ENCODE peak calls at places on chromosomes 2 and 18, in six cellular contexts. Z, E, P, K, X and W are unnamed samples.

GRCh38 chr18:25279133-25279532 is 72.8 kb downstream of the ZNF521 start:
- DNase-seq in X (no peak), E (no peak), P (no peak), Z (no peak), K (no peak), W (peak; percentile 23)

GRCh38 chr18:2716394-2717326 is 61.1 kb downstream of the SMCHD1 start:
- DNase-seq in K (no peak), Z (no peak), E (no peak), P (no peak), X (no peak), W (no peak)

GRCh38 chr2:23394700-23395099 is 9.7 kb downstream of the KLHL29 start:
- DNase-seq in P (no peak), Z (no peak), E (no peak), X (no peak), K (no peak), W (no peak)

GRCh38 chr2:148255929-148256328 is 235.0 kb downstream of the MBD5 start:
- DNase-seq in X (no peak), P (no peak), K (no peak), E (no peak), Z (no peak), W (no peak)

GRCh38 chr18:30828700-30829099 is 213.8 kb downstream of the DSC3 start:
- DNase-seq in E (no peak), K (peak; percentile 45), Z (no peak), X (no peak), P (no peak), W (peak; percentile 45)

GRCh38 chr2:12607971-12608370 is 108.8 kb upstream of the TRIB2 start:
- DNase-seq in P (no peak), Z (no peak), X (no peak), K (peak; percentile 69), E (no peak), W (peak; percentile 72)

GRCh38 chr2:201129044-201129505 is 13.1 kb downstream of the CFLAR start:
- DNase-seq in E (no peak), K (peak; percentile 53), P (no peak), X (no peak), Z (no peak), W (peak; percentile 79)

GRCh38 chr2:238119756-238120462 is 18.6 kb upstream of the KLHL30 start:
- DNase-seq in Z (no peak), X (no peak), P (no peak), K (no peak), E (no peak), W (no peak)

GRCh38 chr2:197893403-197894177 is 89.2 kb downstream of the PLCL1 start:
- DNase-seq in Z (no peak), X (no peak), P (no peak), K (no peak), E (no peak), W (no peak)

GRCh38 chr2:179104736-179105135 is 54.8 kb upstream of the CCDC141 start:
- DNase-seq in X (no peak), P (no peak), K (peak; percentile 54), E (no peak), Z (no peak), W (peak; percentile 82)

GRCh38 chr2:63023444-63023843 is 27.2 kb upstream of the OTX1 start:
- DNase-seq in E (no peak), Z (no peak), X (no peak), K (peak; percentile 61), P (peak; percentile 62), W (peak; percentile 71)

GRCh38 chr2:166361351-166362153 is 14.2 kb downstream of the SCN9A start:
- DNase-seq in E (no peak), X (no peak), P (no peak), K (peak; percentile 39), Z (no peak), W (peak; percentile 68)

GRCh38 chr2:195486987-195487644 is 169.9 kb upstream of the SLC39A10 start:
- DNase-seq in Z (no peak), E (no peak), P (no peak), K (peak; percentile 87), X (no peak), W (peak; percentile 83)

GRCh38 chr2:144324446-144325045 is 195.4 kb downstream of the ZEB2 start:
- DNase-seq in K (no peak), X (no peak), E (no peak), Z (no peak), P (no peak), W (no peak)

GRCh38 chr2:163558286-163559009 is 177.4 kb downstream of the FIGN start:
- DNase-seq in X (no peak), Z (no peak), K (no peak), P (no peak), E (no peak), W (no peak)

GRCh38 chr2:73931531-73932500 is 5.1 kb downstream of the DGUOK start:
- DNase-seq in X (no peak), E (no peak), Z (no peak), K (peak; percentile 79), P (no peak), W (peak; percentile 87)

GRCh38 chr2:64623232-64623879 is 30.4 kb downstream of the SERTAD2 start:
- DNase-seq in X (no peak), K (no peak), E (no peak), P (no peak), Z (no peak), W (no peak)

GRCh38 chr2:29485631-29486030 is 370.4 kb downstream of the CLIP4 start:
- DNase-seq in E (no peak), Z (no peak), X (no peak), K (no peak), P (no peak), W (peak; percentile 15)